ENCODE peak calls at places on chromosome 9, in six cellular contexts. One of them, this sample, is unnamed.

GRCh38 chr9:121992571-121993212 is 100.4 kb downstream of the TTLL11 start:
- DNase-seq in stomach: peak; percentile 67
- DNase-seq in prostate gland: peak; percentile 74
- DNase-seq in heart right ventricle: peak; percentile 34
- DNase-seq in neural progenitor cell: peak; percentile 91
- DNase-seq in vagina: no peak
- DNase-seq in this sample: no peak

GRCh38 chr9:84736076-84736475 is 66.5 kb downstream of the NTRK2 start:
- DNase-seq in stomach: no peak
- DNase-seq in prostate gland: no peak
- DNase-seq in heart right ventricle: no peak
- DNase-seq in neural progenitor cell: no peak
- DNase-seq in vagina: no peak
- DNase-seq in this sample: no peak

GRCh38 chr9:27785714-27786100 is 212.4 kb upstream of the C9orf72 start:
- DNase-seq in stomach: no peak
- DNase-seq in prostate gland: no peak
- DNase-seq in heart right ventricle: no peak
- DNase-seq in neural progenitor cell: no peak
- DNase-seq in vagina: no peak
- DNase-seq in this sample: no peak

GRCh38 chr9:70593241-70593640 is 178.8 kb upstream of the KLF9 start:
- DNase-seq in stomach: no peak
- DNase-seq in prostate gland: no peak
- DNase-seq in heart right ventricle: no peak
- DNase-seq in neural progenitor cell: no peak
- DNase-seq in vagina: no peak
- DNase-seq in this sample: no peak

GRCh38 chr9:98264510-98264909 is 9.1 kb upstream of the TBC1D2 start:
- DNase-seq in stomach: no peak
- DNase-seq in prostate gland: no peak
- DNase-seq in heart right ventricle: no peak
- DNase-seq in neural progenitor cell: no peak
- DNase-seq in vagina: no peak
- DNase-seq in this sample: no peak

GRCh38 chr9:16787724-16788123 is 82.7 kb downstream of the BNC2 start:
- DNase-seq in stomach: no peak
- DNase-seq in prostate gland: no peak
- DNase-seq in heart right ventricle: no peak
- DNase-seq in neural progenitor cell: no peak
- DNase-seq in vagina: no peak
- DNase-seq in this sample: no peak

GRCh38 chr9:97978706-97979105 is 4.4 kb upstream of the ANP32B start:
- DNase-seq in stomach: no peak
- DNase-seq in prostate gland: no peak
- DNase-seq in heart right ventricle: no peak
- DNase-seq in neural progenitor cell: no peak
- DNase-seq in vagina: no peak
- DNase-seq in this sample: no peak

GRCh38 chr9:97313746-97314145 is 6.3 kb downstream of the CCDC180 start:
- DNase-seq in stomach: no peak
- DNase-seq in prostate gland: no peak
- DNase-seq in heart right ventricle: no peak
- DNase-seq in neural progenitor cell: no peak
- DNase-seq in vagina: no peak
- DNase-seq in this sample: no peak

GRCh38 chr9:123440256-123440655 is 84.3 kb downstream of the CRB2 start:
- DNase-seq in stomach: no peak
- DNase-seq in prostate gland: no peak
- DNase-seq in heart right ventricle: no peak
- DNase-seq in neural progenitor cell: no peak
- DNase-seq in vagina: no peak
- DNase-seq in this sample: no peak

GRCh38 chr9:38744484-38744883 is 24.6 kb upstream of the FAM240B start:
- DNase-seq in stomach: no peak
- DNase-seq in prostate gland: no peak
- DNase-seq in heart right ventricle: no peak
- DNase-seq in neural progenitor cell: no peak
- DNase-seq in vagina: no peak
- DNase-seq in this sample: no peak

GRCh38 chr9:114282507-114282906 is 40.4 kb upstream of the ORM1 start:
- DNase-seq in stomach: no peak
- DNase-seq in prostate gland: no peak
- DNase-seq in heart right ventricle: no peak
- DNase-seq in neural progenitor cell: no peak
- DNase-seq in vagina: peak; percentile 81
- DNase-seq in this sample: no peak

GRCh38 chr9:25724424-25724823 is 46.2 kb upstream of the TUSC1 start:
- DNase-seq in stomach: no peak
- DNase-seq in prostate gland: no peak
- DNase-seq in heart right ventricle: no peak
- DNase-seq in neural progenitor cell: no peak
- DNase-seq in vagina: no peak
- DNase-seq in this sample: no peak

GRCh38 chr9:38062498-38063362 is 6.3 kb downstream of the SHB start:
- DNase-seq in stomach: no peak
- DNase-seq in prostate gland: no peak
- DNase-seq in heart right ventricle: no peak
- DNase-seq in neural progenitor cell: no peak
- DNase-seq in vagina: no peak
- DNase-seq in this sample: peak; percentile 51

GRCh38 chr9:8806150-8806549 is 1006.6 kb upstream of the DMAC1 start:
- DNase-seq in stomach: no peak
- DNase-seq in prostate gland: no peak
- DNase-seq in heart right ventricle: no peak
- DNase-seq in neural progenitor cell: no peak
- DNase-seq in vagina: no peak
- DNase-seq in this sample: no peak

GRCh38 chr9:8799231-8800014 is 999.8 kb upstream of the DMAC1 start:
- DNase-seq in stomach: no peak
- DNase-seq in prostate gland: no peak
- DNase-seq in heart right ventricle: no peak
- DNase-seq in neural progenitor cell: peak; percentile 20
- DNase-seq in vagina: no peak
- DNase-seq in this sample: no peak

GRCh38 chr9:8800196-8800595 is 1000.6 kb upstream of the DMAC1 start:
- DNase-seq in stomach: no peak
- DNase-seq in prostate gland: no peak
- DNase-seq in heart right ventricle: no peak
- DNase-seq in neural progenitor cell: no peak
- DNase-seq in vagina: no peak
- DNase-seq in this sample: no peak

GRCh38 chr9:8804618-8805017 is 1005.0 kb upstream of the DMAC1 start:
- DNase-seq in stomach: no peak
- DNase-seq in prostate gland: no peak
- DNase-seq in heart right ventricle: no peak
- DNase-seq in neural progenitor cell: no peak
- DNase-seq in vagina: no peak
- DNase-seq in this sample: no peak

DNA sequence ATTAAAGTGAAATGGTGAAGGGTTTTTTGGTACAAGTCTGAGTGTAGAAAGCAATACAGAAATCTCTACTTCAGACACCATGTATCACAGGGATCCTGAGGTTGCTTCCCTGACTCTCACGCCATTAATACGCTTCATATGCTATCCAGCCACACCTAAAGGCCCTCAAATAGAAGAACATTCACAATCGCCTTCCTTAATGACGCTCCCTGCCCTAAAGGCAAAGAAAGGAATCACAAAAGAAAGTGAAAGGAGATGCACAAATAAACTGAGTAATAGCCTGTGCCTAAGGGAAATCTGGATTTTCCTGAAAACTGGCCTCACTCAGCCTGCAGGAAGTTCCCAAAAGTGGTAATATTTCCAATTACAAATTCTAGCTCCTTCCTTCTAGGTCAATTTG is 1002.7 kb upstream of the DMAC1 start:
- DNase-seq in stomach: no peak
- DNase-seq in prostate gland: no peak
- DNase-seq in heart right ventricle: no peak
- DNase-seq in neural progenitor cell: no peak
- DNase-seq in vagina: no peak
- DNase-seq in this sample: no peak
- H3K4me3 ChIP-seq in stomach: no peak overlapping the region
- H3K4me3 ChIP-seq in prostate gland: no peak overlapping the region
- H3K4me3 ChIP-seq in heart right ventricle: no peak overlapping the region
- H3K4me3 ChIP-seq in neural progenitor cell: no peak overlapping the region
- H3K4me3 ChIP-seq in vagina: no peak overlapping the region
- H3K4me3 ChIP-seq in this sample: no peak overlapping the region

DNA sequence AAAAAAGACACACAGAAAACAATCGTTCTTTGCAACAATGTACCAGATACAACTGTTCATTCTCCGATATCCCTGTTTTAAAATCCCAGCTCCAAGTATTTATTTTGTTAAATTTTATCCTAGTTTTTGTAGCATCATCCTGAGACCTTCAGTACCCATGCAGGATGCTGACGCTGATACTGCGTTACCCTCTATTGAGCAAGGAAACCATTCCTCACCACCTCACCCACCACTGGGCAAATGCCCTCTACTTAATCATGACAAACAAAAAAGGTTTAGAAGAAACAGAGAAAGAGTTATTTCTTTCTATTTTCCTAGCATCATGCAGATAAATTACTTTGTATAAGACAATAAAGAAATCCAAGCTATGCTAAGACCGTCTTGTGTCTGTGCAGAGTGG is 136.1 kb upstream of the PCA3 start:
- DNase-seq in stomach: no peak
- DNase-seq in prostate gland: no peak
- DNase-seq in heart right ventricle: no peak
- DNase-seq in neural progenitor cell: no peak
- DNase-seq in vagina: no peak
- DNase-seq in this sample: no peak
- H3K36me3 ChIP-seq in stomach: peaks cover 40% of the 10 kb centered on the region
- H3K36me3 ChIP-seq in prostate gland: no peaks in the 10 kb centered on the region
- H3K36me3 ChIP-seq in heart right ventricle: no peaks in the 10 kb centered on the region
- H3K36me3 ChIP-seq in neural progenitor cell: no peaks in the 10 kb centered on the region
- H3K36me3 ChIP-seq in vagina: no peaks in the 10 kb centered on the region
- H3K36me3 ChIP-seq in this sample: no peaks in the 10 kb centered on the region

GRCh38 chr9:126806336-126806735 is 1.5 kb downstream of the ZBTB43 start:
- DNase-seq in stomach: no peak
- DNase-seq in prostate gland: no peak
- DNase-seq in heart right ventricle: no peak
- DNase-seq in neural progenitor cell: no peak
- DNase-seq in vagina: no peak
- DNase-seq in this sample: no peak
- H3K27ac ChIP-seq in stomach: no peak overlapping the region
- H3K27ac ChIP-seq in prostate gland: peak overlapping the region; percentile 75
- H3K27ac ChIP-seq in heart right ventricle: peak overlapping the region; percentile 98
- H3K27ac ChIP-seq in neural progenitor cell: no peak overlapping the region
- H3K27ac ChIP-seq in vagina: peak overlapping the region; percentile 82
- H3K27ac ChIP-seq in this sample: no peak overlapping the region

DNA sequence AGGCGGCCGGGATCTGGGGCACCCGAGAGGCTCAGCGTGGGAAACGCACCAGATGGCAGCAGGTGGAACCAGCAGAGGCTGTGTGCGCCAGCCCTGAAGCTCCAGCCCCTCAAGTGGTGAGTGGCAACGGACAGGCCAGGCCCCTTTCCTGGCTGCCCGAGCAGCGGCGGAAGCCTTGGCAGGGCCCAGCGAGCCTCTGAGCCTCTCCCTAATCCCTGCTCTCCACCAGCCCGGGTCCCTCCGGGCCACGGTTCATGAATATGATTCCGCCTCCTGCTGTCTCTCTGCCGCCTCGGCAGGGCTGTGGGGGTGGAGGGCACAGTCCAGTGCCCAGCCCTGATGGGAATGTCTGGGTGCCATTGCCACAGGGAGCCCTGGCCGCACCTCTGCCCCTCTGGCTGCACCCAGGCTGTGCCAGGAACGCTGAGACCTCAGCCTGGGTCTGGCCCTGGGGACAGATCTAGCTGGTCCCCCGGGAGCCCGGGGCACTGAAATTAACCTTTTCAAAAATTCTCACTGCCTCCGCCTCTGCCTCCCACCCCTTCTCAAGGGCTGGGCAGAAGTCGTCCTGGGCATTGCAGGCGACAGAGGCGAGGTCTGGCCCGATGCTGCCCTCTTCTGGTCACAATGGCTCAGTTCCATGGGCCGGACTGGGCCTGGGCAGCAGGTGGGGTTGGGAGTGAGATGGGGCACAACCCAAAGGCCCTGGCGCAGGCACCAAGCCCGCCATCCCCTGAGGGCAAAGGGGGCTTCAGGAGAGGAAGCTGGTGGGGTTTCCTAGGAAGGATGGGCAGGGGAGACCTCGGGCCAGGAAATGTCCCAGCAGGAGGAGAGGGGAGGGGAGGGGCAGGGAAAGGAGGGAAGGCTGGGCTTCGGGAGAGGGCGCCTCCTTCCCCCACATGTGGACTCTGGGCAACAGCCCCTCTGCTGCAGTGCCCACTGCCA is 20.3 kb downstream of the CCDC187 start:
- DNase-seq in stomach: peak; percentile 85
- DNase-seq in prostate gland: peak; percentile 67
- DNase-seq in heart right ventricle: peak; percentile 71
- DNase-seq in neural progenitor cell: peak; percentile 87
- DNase-seq in vagina: no peak
- DNase-seq in this sample: peak; percentile 43
- H3K4me3 ChIP-seq in stomach: peak overlapping the region; percentile 31
- H3K4me3 ChIP-seq in prostate gland: no peak overlapping the region
- H3K4me3 ChIP-seq in heart right ventricle: peak overlapping the region; percentile 19
- H3K4me3 ChIP-seq in neural progenitor cell: no peak overlapping the region
- H3K4me3 ChIP-seq in vagina: peak overlapping the region; percentile 12
- H3K4me3 ChIP-seq in this sample: no peak overlapping the region